ENCODE peak calls at places on chromosomes 4 and X, in five cellular contexts. One of them, this sample, is unnamed.
A peak's percentile ranks its signal among the peaks of the same experiment; 100 is the strongest.

GRCh38 chr4:14184265-14184664 is 556.7 kb upstream of the BOD1L1 start:
- DNase-seq in SK-N-SH: peak; percentile 33
- DNase-seq in HL-60: no peak
- DNase-seq in GM12878: no peak
- DNase-seq in K562: no peak
- DNase-seq in this sample: no peak

GRCh38 chr4:184397516-184398163 is 76.7 kb downstream of the IRF2 start:
- DNase-seq in SK-N-SH: no peak
- DNase-seq in HL-60: no peak
- DNase-seq in GM12878: no peak
- DNase-seq in K562: no peak
- DNase-seq in this sample: no peak

GRCh38 chr4:107896158-107896645 is 35.1 kb upstream of the CYP2U1 start:
- DNase-seq in SK-N-SH: no peak
- DNase-seq in HL-60: no peak
- DNase-seq in GM12878: no peak
- DNase-seq in K562: no peak
- DNase-seq in this sample: no peak

GRCh38 chrX:42094208-42094607 is 170.9 kb upstream of the CASK start:
- DNase-seq in SK-N-SH: no peak
- DNase-seq in HL-60: no peak
- DNase-seq in GM12878: no peak
- DNase-seq in K562: no peak
- DNase-seq in this sample: no peak

GRCh38 chrX:40273356-40274050 is 175.7 kb upstream of the BCOR start:
- DNase-seq in SK-N-SH: peak; percentile 77
- DNase-seq in HL-60: no peak
- DNase-seq in GM12878: no peak
- DNase-seq in K562: peak; percentile 75
- DNase-seq in this sample: no peak

GRCh38 chr4:26491449-26492170 is 1.3 kb upstream of the CCKAR start:
- DNase-seq in SK-N-SH: no peak
- DNase-seq in HL-60: no peak
- DNase-seq in GM12878: no peak
- DNase-seq in K562: no peak
- DNase-seq in this sample: peak; percentile 38

GRCh38 chr4:159922119-159922518 is 819.2 kb downstream of the RAPGEF2 start:
- DNase-seq in SK-N-SH: peak; percentile 15
- DNase-seq in HL-60: no peak
- DNase-seq in GM12878: no peak
- DNase-seq in K562: no peak
- DNase-seq in this sample: no peak

GRCh38 chr4:159401791-159402380 is 299.0 kb downstream of the RAPGEF2 start:
- DNase-seq in SK-N-SH: no peak
- DNase-seq in HL-60: no peak
- DNase-seq in GM12878: no peak
- DNase-seq in K562: no peak
- DNase-seq in this sample: no peak

GRCh38 chrX:14832591-14832990 is 40.3 kb downstream of the FANCB start:
- DNase-seq in SK-N-SH: no peak
- DNase-seq in HL-60: no peak
- DNase-seq in GM12878: no peak
- DNase-seq in K562: no peak
- DNase-seq in this sample: no peak

GRCh38 chrX:141341743-141342142 is 99.4 kb upstream of the SPANXC start:
- DNase-seq in SK-N-SH: no peak
- DNase-seq in HL-60: no peak
- DNase-seq in GM12878: no peak
- DNase-seq in K562: no peak
- DNase-seq in this sample: no peak
- TF ChIP-seq GABPA in SK-N-SH: no peak
- TF ChIP-seq GABPA in HL-60: no peak
- TF ChIP-seq GABPA in GM12878: no peak
- TF ChIP-seq GABPA in K562: no peak
- TF ChIP-seq GABPA in this sample: no peak

DNA sequence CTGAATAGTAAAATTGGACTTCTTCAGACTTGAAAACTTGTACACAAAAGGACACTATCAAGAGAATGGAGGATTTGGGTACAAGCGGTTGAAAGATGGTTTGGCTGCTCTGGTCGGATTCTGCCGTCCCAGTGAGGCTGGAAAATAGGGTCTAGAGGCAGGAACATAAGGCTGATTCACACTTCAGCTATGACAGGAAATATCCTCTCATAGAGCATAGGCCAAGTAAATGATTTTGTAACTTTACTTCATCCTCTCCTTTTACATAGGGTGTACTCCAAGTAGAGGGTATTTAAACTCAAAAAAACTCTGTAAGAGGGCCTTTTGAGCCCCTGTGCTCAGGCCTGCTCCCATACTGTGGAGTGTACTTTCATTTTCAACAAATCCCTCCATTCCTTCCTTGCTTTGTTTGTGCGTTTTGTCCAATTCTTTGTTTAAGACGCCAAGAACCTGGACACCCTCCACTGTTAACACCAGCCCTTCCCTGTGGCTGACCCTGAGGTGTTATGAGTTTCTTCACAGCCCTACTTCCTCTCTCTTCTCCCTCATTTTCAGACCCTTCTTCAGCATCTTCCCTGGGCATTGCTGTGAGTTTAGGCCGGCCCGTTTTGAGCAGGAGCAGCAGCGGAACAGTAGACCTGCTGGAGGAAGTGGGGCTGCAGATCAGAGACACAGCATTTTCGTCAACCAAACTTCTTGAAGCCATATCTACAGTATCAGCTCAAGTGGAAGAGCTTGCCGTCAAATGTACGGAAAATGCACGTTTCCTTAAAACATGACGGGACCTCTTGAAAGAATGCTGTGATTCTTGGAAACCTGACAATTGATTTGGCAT is 7.2 kb downstream of the PGAM4 start:
- DNase-seq in SK-N-SH: no peak
- DNase-seq in HL-60: no peak
- DNase-seq in GM12878: no peak
- DNase-seq in K562: no peak
- DNase-seq in this sample: no peak
- TF ChIP-seq GABPA in SK-N-SH: no peak
- TF ChIP-seq GABPA in HL-60: no peak
- TF ChIP-seq GABPA in GM12878: no peak
- TF ChIP-seq GABPA in K562: no peak
- TF ChIP-seq GABPA in this sample: no peak

DNA sequence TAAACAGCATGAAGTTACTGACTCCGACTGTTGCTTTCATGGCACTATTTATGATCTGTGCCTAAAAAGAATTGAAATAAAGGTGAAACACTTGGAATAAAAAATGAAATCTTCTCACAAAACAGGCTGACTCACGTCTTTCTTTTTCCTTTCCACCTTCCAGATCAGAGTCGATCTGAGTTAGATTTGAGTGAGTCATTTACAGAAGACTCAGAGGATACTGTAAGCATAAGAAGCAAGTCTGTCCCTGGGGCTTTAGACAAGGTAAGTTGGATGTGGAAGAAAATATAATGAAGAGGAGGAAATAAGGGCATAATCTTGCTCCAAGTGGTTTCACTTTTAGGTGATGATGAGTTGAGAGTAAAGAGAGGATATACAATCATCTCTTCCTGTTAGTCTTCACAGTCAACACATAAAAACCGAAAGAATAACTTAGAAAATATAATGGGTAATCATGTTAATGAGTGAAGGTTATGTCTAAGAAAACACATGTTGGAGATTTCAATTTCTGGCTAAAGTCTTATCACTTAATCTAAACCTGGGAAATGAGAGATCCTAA is 89.7 kb downstream of the SYTL5 start:
- DNase-seq in SK-N-SH: no peak
- DNase-seq in HL-60: no peak
- DNase-seq in GM12878: no peak
- DNase-seq in K562: peak; percentile 2
- DNase-seq in this sample: no peak
- TF ChIP-seq GABPA in SK-N-SH: no peak
- TF ChIP-seq GABPA in HL-60: no peak
- TF ChIP-seq GABPA in GM12878: no peak
- TF ChIP-seq GABPA in K562: no peak
- TF ChIP-seq GABPA in this sample: no peak

GRCh38 chr4:5945171-5945570 is 52.3 kb upstream of the CRMP1 start:
- DNase-seq in SK-N-SH: no peak
- DNase-seq in HL-60: no peak
- DNase-seq in GM12878: no peak
- DNase-seq in K562: no peak
- DNase-seq in this sample: no peak

GRCh38 chr4:5941601-5942000 is 48.7 kb upstream of the CRMP1 start:
- DNase-seq in SK-N-SH: no peak
- DNase-seq in HL-60: no peak
- DNase-seq in GM12878: no peak
- DNase-seq in K562: no peak
- DNase-seq in this sample: no peak

GRCh38 chr4:5943561-5943960 is 50.7 kb upstream of the CRMP1 start:
- DNase-seq in SK-N-SH: no peak
- DNase-seq in HL-60: no peak
- DNase-seq in GM12878: no peak
- DNase-seq in K562: no peak
- DNase-seq in this sample: no peak

GRCh38 chr4:5942947-5943346 is 50.1 kb upstream of the CRMP1 start:
- DNase-seq in SK-N-SH: no peak
- DNase-seq in HL-60: no peak
- DNase-seq in GM12878: no peak
- DNase-seq in K562: no peak
- DNase-seq in this sample: no peak

GRCh38 chr4:5940470-5941203 is 47.8 kb upstream of the CRMP1 start:
- DNase-seq in SK-N-SH: no peak
- DNase-seq in HL-60: no peak
- DNase-seq in GM12878: no peak
- DNase-seq in K562: peak; percentile 56
- DNase-seq in this sample: no peak
- TF ChIP-seq GABPA in SK-N-SH: no peak
- TF ChIP-seq GABPA in HL-60: no peak
- TF ChIP-seq GABPA in GM12878: no peak
- TF ChIP-seq GABPA in K562: peak; percentile 71
- TF ChIP-seq GABPA in this sample: no peak

GRCh38 chr4:88619973-88620372 is 27.7 kb downstream of the HERC3 start:
- DNase-seq in SK-N-SH: no peak
- DNase-seq in HL-60: no peak
- DNase-seq in GM12878: no peak
- DNase-seq in K562: no peak
- DNase-seq in this sample: no peak

GRCh38 chr4:88618782-88619485 is 26.7 kb downstream of the HERC3 start:
- DNase-seq in SK-N-SH: no peak
- DNase-seq in HL-60: no peak
- DNase-seq in GM12878: no peak
- DNase-seq in K562: no peak
- DNase-seq in this sample: no peak

GRCh38 chr4:88621763-88622327 is 29.6 kb downstream of the HERC3 start:
- DNase-seq in SK-N-SH: no peak
- DNase-seq in HL-60: no peak
- DNase-seq in GM12878: no peak
- DNase-seq in K562: no peak
- DNase-seq in this sample: no peak

GRCh38 chr4:88628746-88629145 is 36.5 kb downstream of the HERC3 start:
- DNase-seq in SK-N-SH: no peak
- DNase-seq in HL-60: no peak
- DNase-seq in GM12878: no peak
- DNase-seq in K562: no peak
- DNase-seq in this sample: no peak

DNA sequence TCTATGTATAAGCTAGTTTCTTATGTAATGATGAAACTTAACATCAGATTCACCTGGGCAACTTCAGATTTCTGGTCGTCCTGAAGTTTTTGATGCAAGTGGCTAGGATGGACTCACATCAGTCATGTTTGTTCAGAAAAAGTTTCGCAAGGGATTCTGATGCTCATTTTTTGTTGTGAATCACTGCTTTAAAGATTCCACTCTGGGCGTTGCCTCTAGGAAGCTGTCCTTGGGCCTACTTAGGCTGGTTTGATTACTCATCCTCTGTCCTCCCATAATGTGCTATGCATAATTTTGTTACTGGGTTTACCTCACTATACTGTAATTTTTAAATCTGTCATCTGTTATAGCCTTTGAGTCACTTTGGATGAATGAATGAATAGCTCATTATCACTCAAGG is 30.8 kb downstream of the HERC3 start:
- DNase-seq in SK-N-SH: no peak
- DNase-seq in HL-60: no peak
- DNase-seq in GM12878: no peak
- DNase-seq in K562: no peak
- DNase-seq in this sample: no peak
- TF ChIP-seq GABPA in SK-N-SH: no peak
- TF ChIP-seq GABPA in HL-60: no peak
- TF ChIP-seq GABPA in GM12878: no peak
- TF ChIP-seq GABPA in K562: no peak
- TF ChIP-seq GABPA in this sample: no peak

DNA sequence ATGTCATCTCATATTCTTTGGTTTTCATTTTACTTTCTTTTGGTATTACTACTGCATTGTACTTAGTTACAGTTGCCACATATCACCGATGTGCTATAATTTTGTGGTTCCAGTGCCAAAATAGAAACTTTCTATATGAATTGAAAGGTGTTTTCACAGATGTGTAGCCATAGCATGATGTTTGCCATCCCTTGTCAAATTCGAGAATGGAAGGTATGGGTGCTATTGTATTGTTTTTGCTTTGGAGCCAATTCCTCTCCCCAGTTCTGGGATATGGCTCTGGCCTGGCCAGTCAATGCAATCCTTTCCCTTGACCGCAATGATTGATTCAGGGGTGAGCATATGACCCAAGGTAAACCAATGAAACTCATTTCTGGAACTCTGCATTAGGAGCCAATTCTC is 86.2 kb upstream of the RPS6KA3 start:
- DNase-seq in SK-N-SH: no peak
- DNase-seq in HL-60: no peak
- DNase-seq in GM12878: peak; percentile 20
- DNase-seq in K562: no peak
- DNase-seq in this sample: no peak
- TF ChIP-seq GABPA in SK-N-SH: no peak
- TF ChIP-seq GABPA in HL-60: no peak
- TF ChIP-seq GABPA in GM12878: no peak
- TF ChIP-seq GABPA in K562: no peak
- TF ChIP-seq GABPA in this sample: no peak

GRCh38 chr4:10831727-10832408 is 147.3 kb upstream of the CLNK start:
- DNase-seq in SK-N-SH: no peak
- DNase-seq in HL-60: no peak
- DNase-seq in GM12878: no peak
- DNase-seq in K562: no peak
- DNase-seq in this sample: no peak
- TF ChIP-seq GABPA in SK-N-SH: no peak
- TF ChIP-seq GABPA in HL-60: no peak
- TF ChIP-seq GABPA in GM12878: no peak
- TF ChIP-seq GABPA in K562: no peak
- TF ChIP-seq GABPA in this sample: no peak

This sample was measured in H1.